ENCODE peak calls at places on chromosomes 7 and 10, in four cellular contexts. Z is H1, U is neuronal stem cell, G is H9. R is an unnamed sample. For H3K4me1, the result is how much of the 10 kb centered on the place peaks cover.

GRCh38 chr7:137682596-137682995 is 164.2 kb downstream of the DGKI start:
- DNase-seq in Z (no peak), U (no peak), G (no peak), R (no peak)

GRCh38 chr7:112131016-112131415 is 75.2 kb downstream of the DOCK4 start:
- DNase-seq in Z (no peak), U (no peak), G (no peak), R (no peak)

GRCh38 chr10:24223953-24224352 is 15.0 kb downstream of the KIAA1217 start:
- DNase-seq in Z (no peak), U (no peak), G (no peak), R (no peak)

GRCh38 chr10:103632247-103632642 is 138.7 kb downstream of the NEURL1 start:
- DNase-seq in Z (no peak), U (no peak), G (no peak), R (no peak)

GRCh38 chr7:22248111-22248809 is 108.7 kb downstream of the RAPGEF5 start:
- DNase-seq in Z (no peak), U (no peak), G (no peak), R (peak)

GRCh38 chr7:149877890-149878522 is 4.2 kb downstream of the ATP6V0E2 start:
- DNase-seq in Z (no peak), U (no peak), G (peak), R (no peak)

GRCh38 chr7:142750321-142750938 is 1.2 kb downstream of the PRSS1 start:
- DNase-seq in Z (no peak), U (no peak), G (no peak), R (no peak)

GRCh38 chr7:39582536-39582935 is 16.3 kb downstream of the YAE1 start:
- DNase-seq in Z (no peak), U (peak), G (no peak), R (no peak)

GRCh38 chr7:141697211-141697871 is 4.6 kb downstream of the DENND11 start:
- DNase-seq in Z (no peak), U (no peak), G (no peak), R (peak)

GRCh38 chr7:20954711-20955641 is 168.3 kb upstream of the SP8 start:
- DNase-seq in Z (no peak), U (no peak), G (no peak), R (peak)

GRCh38 chr10:81862596-81862995 is 12.4 kb upstream of the NRG3 start:
- DNase-seq in Z (no peak), U (no peak), G (no peak), R (no peak)

GRCh38 chr7:87312215-87312865 is 33.1 kb upstream of the CROT start:
- DNase-seq in Z (peak), U (peak), G (peak), R (peak)

GRCh38 chr10:89954787-89955566 is 253.6 kb downstream of the KIF20B start:
- DNase-seq in Z (no peak), U (no peak), G (no peak), R (no peak)

GRCh38 chr7:73721237-73721848 is 1.9 kb upstream of the STX1A start:
- DNase-seq in Z (no peak), U (no peak), G (no peak), R (no peak)

GRCh38 chr10:13717936-13718772 is 131.4 kb downstream of the PRPF18 start:
- DNase-seq in Z (no peak), U (no peak), G (peak), R (peak)

GRCh38 chr7:40538281-40538680 is 403.5 kb downstream of the SUGCT start:
- DNase-seq in Z (no peak), U (no peak), G (no peak), R (no peak)

GRCh38 chr10:43891241-43891640 is 242.6 kb upstream of the ZNF32 start:
- DNase-seq in Z (no peak), U (no peak), G (no peak), R (no peak)

GRCh38 chr7:139950881-139951525 is 111.7 kb downstream of the PARP12 start:
- DNase-seq in Z (no peak), U (no peak), G (no peak), R (no peak)

GRCh38 chr7:40805361-40805760 is 670.6 kb downstream of the SUGCT start:
- DNase-seq in Z (no peak), U (no peak), G (no peak), R (no peak)

GRCh38 chr10:124152781-124153600 is 59.6 kb upstream of the CHST15 start:
- DNase-seq in Z (peak), U (no peak), G (peak), R (peak)

GRCh38 chr7:27201231-27202017 is 1.5 kb upstream of the HOXA13 start:
- DNase-seq in Z (no peak), U (no peak), G (peak), R (peak)

GRCh38 chr7:151178831-151179230 is 8.2 kb downstream of the ASB10 start:
- DNase-seq in Z (no peak), U (no peak), G (no peak), R (no peak)

GRCh38 chr10:24551161-24551560 is 172.5 kb downstream of the ARHGAP21 start:
- DNase-seq in Z (no peak), U (no peak), G (no peak), R (no peak)

GRCh38 chr10:110398419-110399162 is 93.9 kb upstream of the SMNDC1 start:
- DNase-seq in Z (no peak), U (no peak), G (no peak), R (peak)

GRCh38 chr7:45368129-45368807 is 205.9 kb upstream of the ADCY1 start:
- DNase-seq in Z (no peak), U (no peak), G (no peak), R (no peak)

DNA sequence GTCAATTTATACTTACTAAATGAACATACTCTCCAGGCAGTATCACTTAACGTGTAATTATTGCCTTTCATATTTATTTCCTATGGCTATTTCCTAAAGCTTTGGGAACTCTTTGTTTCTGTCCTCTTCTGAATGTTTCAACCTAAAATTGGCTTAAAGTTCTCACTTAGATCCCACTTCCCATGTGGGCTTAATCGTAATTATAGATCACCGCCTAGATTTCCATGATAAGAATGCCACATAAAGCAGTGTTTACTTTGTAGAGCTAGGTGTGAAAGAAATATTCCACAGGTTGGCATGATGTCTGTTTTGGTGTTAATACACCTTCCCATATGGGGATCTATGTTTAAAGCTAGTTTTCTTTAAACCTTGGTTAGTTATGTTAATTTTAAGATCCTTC is 1.5 kb downstream of the HDAC9 start:
- DNase-seq in Z (no peak), U (no peak), G (no peak), R (no peak)
- H2BK12ac ChIP-seq in Z (no peak), U (no peak), G (no peak), R (no peak)

GRCh38 chr10:47139121-47139520 is 160.9 kb upstream of the GDF10 start:
- DNase-seq in Z (no peak), U (no peak), G (no peak), R (no peak)
- H2BK15ac ChIP-seq in Z (no peak), U (no peak), G (no peak), R (no peak)

DNA sequence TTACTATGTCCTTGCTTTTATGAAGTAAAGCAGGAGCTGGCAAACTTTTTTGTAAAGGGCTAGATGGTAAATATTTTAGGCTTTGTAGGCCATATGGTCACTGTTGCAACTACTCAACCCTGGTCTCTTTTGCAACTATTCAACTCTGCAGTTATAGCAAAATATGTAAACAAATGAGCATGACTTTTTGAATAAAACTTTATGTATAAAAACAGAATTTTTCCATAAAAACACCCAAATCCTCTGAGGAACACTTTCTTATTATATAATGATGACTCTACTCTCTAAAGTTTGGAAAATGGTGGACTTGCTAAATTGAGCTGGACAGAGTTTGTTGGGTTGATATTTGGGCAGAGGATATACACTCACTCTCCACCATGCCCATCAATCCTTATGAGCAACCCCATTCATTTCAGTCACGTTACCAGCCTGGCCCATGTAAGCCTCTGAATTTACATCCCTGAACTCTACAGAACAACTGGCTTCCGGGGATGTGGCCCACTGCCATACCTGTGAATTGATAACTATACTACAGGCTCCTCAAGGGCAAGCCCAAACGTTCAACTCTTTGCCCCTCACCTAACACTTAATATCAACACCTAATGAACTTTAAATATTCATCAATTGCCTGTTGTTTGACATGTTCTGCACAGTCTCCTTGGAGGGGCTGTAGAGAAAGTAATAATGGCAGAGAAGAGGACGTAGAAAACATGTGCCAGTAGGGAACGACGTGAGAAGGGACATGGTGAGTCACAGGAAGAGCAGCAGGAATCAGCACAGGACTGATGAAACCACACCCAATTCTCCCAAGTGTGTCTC is 37.6 kb downstream of the SGMS1 start:
- DNase-seq in Z (no peak), U (no peak), G (no peak), R (peak)
- H3K4me1 ChIP-seq in Z (under half), U (under half), G (under half), R (under half)

GRCh38 chr10:77452952-77453564 is 184.6 kb downstream of the KCNMA1 start:
- DNase-seq in Z (no peak), U (no peak), G (no peak), R (no peak)
- H2BK12ac ChIP-seq in Z (no peak), U (no peak), G (no peak), R (no peak)

GRCh38 chr7:2824678-2825461 is 19.2 kb downstream of the GNA12 start:
- DNase-seq in Z (peak), U (no peak), G (peak), R (no peak)
- H2BK15ac ChIP-seq in Z (peak), U (no peak), G (no peak), R (peak)

GRCh38 chr7:50304158-50304910 is at the start of gene IKZF1:
- DNase-seq in Z (no peak), U (no peak), G (peak), R (peak)

GRCh38 chr7:50307368-50308012 is 3.0 kb downstream of the IKZF1 start:
- DNase-seq in Z (no peak), U (no peak), G (no peak), R (no peak)

GRCh38 chr7:50304911-50305621 is 550 bp downstream of the IKZF1 start:
- DNase-seq in Z (no peak), U (no peak), G (no peak), R (no peak)

GRCh38 chr7:50306491-50307367 is 2.2 kb downstream of the IKZF1 start:
- DNase-seq in Z (no peak), U (no peak), G (no peak), R (no peak)

DNA sequence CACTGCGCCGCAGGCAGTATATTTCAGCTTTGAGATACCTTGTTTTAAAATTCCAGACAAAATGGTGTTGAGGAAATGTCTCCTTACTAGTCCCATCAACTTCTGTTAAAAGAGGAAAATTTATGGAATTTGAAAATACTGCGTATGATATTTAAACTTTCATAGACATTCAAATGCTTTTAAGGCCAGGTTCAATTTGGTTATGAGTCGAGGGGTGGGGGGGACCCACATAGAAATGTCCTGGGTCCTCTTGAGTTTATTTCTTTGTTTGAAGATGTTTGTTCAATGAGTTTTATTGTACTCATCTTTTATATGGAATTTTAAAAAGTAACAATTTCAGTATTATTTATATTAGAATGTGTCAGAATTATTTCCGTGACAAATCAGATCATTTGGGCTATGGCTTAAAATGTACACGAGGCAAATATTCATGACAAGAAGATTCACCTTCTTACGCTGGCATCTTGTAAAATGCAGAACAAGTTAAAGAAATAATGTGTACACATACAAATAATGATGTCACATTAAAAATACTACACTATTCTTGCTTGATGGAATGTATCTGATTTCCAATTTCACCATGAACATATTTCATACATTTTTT is 1.3 kb downstream of the IKZF1 start:
- DNase-seq in Z (no peak), U (no peak), G (no peak), R (no peak)
- H3K4me1 ChIP-seq in Z (under half), U (under half), G (under half), R (under half)

GRCh38 chr7:71348751-71349415 is 216.9 kb downstream of the GALNT17 start:
- DNase-seq in Z (no peak), U (no peak), G (no peak), R (no peak)

GRCh38 chr7:71343821-71344341 is 211.9 kb downstream of the GALNT17 start:
- DNase-seq in Z (no peak), U (no peak), G (no peak), R (no peak)

GRCh38 chr7:71345485-71345884 is 213.5 kb downstream of the GALNT17 start:
- DNase-seq in Z (no peak), U (no peak), G (no peak), R (no peak)

GRCh38 chr7:71343039-71343438 is 211.1 kb downstream of the GALNT17 start:
- DNase-seq in Z (no peak), U (no peak), G (no peak), R (no peak)
- H2BK12ac ChIP-seq in Z (no peak), U (no peak), G (no peak), R (no peak)

R was measured in mesenchymal stem cell.